ENCODE peak calls at places on chromosomes 4 and X, in four cellular contexts. Z is left ventricle myocardium inferior, M is psoas muscle, G is A549. Q is an unnamed sample.

GRCh38 chr4:33482773-33483172 is 2761.5 kb downstream of the ARAP2 start:
- DNase-seq in M (no peak), G (no peak), Z (no peak), Q (peak; percentile 90)

GRCh38 chr4:165872443-165873297 is at the start of gene TLL1:
- DNase-seq in G (no peak), M (no peak), Z (no peak), Q (no peak)

GRCh38 chr4:61385302-61385701 is 185.2 kb downstream of the ADGRL3 start:
- DNase-seq in Z (no peak), M (no peak), G (no peak), Q (no peak)

GRCh38 chrX:39633293-39633692 is 464.5 kb downstream of the BCOR start:
- DNase-seq in G (no peak), Z (no peak), M (no peak), Q (no peak)

GRCh38 chr4:88765729-88766128 is 68.1 kb upstream of the NAP1L5 start:
- DNase-seq in Z (peak; percentile 53), M (peak; percentile 90), G (peak; percentile 23), Q (peak; percentile 22)

GRCh38 chr4:80610199-80610598 is 274.7 kb downstream of the CFAP299 start:
- DNase-seq in Z (no peak), G (no peak), M (no peak), Q (no peak)

GRCh38 chr4:11765849-11766453 is 337.3 kb upstream of the HS3ST1 start:
- DNase-seq in G (peak; percentile 37), M (no peak), Z (no peak), Q (peak; percentile 31)

GRCh38 chrX:130654409-130654970 is 248.5 kb downstream of the ENOX2 start:
- DNase-seq in Z (no peak), M (no peak), G (no peak), Q (no peak)

GRCh38 chr4:10018818-10019438 is 2.4 kb downstream of the SLC2A9 start:
- DNase-seq in M (peak; percentile 98), G (peak; percentile 79), Z (peak; percentile 99), Q (peak; percentile 84)

GRCh38 chr4:158099686-158100085 is 73.1 kb downstream of the GASK1B start:
- DNase-seq in Z (no peak), G (no peak), M (no peak), Q (no peak)

GRCh38 chr4:71830497-71831178 is 46.8 kb upstream of the GC start:
- DNase-seq in G (no peak), Z (no peak), M (no peak), Q (no peak)

GRCh38 chr4:102546635-102547034 is 45.5 kb downstream of the NFKB1 start:
- DNase-seq in M (no peak), Z (no peak), G (no peak), Q (no peak)

GRCh38 chrX:43003939-43004338 is 226.0 kb upstream of the PPP1R2C start:
- DNase-seq in M (no peak), Z (no peak), G (no peak), Q (no peak)

GRCh38 chr4:112448211-112448745 is 67.7 kb downstream of the NEUROG2 start:
- DNase-seq in G (no peak), M (no peak), Z (no peak), Q (no peak)

GRCh38 chrX:45986971-45987370 is 558.2 kb downstream of the ZNF674 start:
- DNase-seq in G (peak; percentile 18), Z (no peak), M (no peak), Q (no peak)

GRCh38 chr4:70705856-70706461 is 15.8 kb upstream of the RUFY3 start:
- DNase-seq in G (no peak), M (no peak), Z (no peak), Q (peak; percentile 55)

GRCh38 chrX:107747596-107748161 is 27.9 kb downstream of the TSC22D3 start:
- DNase-seq in G (no peak), Z (no peak), M (no peak), Q (no peak)

GRCh38 chr4:112492321-112492720 is 23.7 kb downstream of the NEUROG2 start:
- DNase-seq in Z (no peak), M (no peak), G (no peak), Q (no peak)

GRCh38 chr4:24419147-24420034 is 165.0 kb downstream of the DHX15 start:
- DNase-seq in M (peak; percentile 87), Z (peak; percentile 71), G (peak; percentile 64), Q (peak; percentile 52)

GRCh38 chr4:15479089-15479912 is 9.6 kb downstream of the CC2D2A start:
- DNase-seq in Z (no peak), G (peak; percentile 84), M (peak; percentile 58), Q (peak; percentile 78)

GRCh38 chr4:141652161-141652778 is 15.9 kb downstream of the IL15 start:
- DNase-seq in G (no peak), Z (no peak), M (no peak), Q (no peak)

GRCh38 chrX:93673869-93674271 is at the start of gene FAM133A:
- DNase-seq in Z (no peak), M (no peak), G (peak; percentile 10), Q (no peak)

GRCh38 chrX:79176028-79176427 is 31.5 kb downstream of the GPR174 start:
- DNase-seq in G (no peak), Z (no peak), M (no peak), Q (no peak)

DNA sequence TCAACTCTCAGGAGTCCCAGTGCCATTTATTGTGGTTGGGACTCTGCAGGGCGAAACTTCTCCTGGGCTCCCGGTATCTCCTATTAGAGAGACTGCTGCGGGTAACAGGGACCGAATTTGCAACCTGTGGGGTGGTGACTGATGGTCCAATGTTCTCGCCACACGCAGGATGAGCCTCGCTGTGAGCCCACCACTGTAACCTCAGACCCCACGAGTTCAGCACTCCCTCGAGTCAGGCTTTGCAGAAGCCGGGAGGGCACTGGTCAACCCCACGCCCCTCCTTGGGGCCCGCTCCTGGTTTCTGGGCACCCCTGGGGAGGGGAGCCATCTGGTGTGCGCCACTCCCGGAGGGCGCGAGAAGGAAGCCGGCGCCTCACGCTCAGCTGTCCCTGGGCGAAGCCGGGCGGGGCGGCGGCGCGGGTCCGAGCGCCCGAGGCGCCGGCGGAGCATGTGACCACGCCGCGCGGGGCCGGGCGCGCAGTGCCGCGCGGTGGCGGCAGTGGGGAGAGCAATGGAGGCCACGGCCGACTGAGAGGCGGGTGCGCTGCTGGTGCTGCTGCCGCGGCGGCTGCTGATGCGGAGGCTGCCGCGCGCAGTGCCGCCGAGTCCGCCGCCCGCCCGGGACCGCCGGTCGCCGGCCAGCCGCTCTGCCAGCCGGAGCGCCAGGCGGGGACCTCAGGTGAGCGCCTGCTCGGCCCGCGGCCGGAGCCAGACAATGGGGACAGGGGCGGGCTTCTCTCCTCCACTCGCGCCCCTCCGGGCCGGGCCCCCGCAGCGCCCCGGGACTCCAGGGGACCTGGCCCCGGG is 100.1 kb downstream of the CEP135 start:
- DNase-seq in G (peak; percentile 45), Z (peak; percentile 27), M (no peak), Q (no peak)
- H3K4me3 ChIP-seq in G (peak overlapping the region; percentile 80), Z (peak overlapping the region; percentile 67), M (peak overlapping the region; percentile 58), Q (peak overlapping the region; percentile 85)

DNA sequence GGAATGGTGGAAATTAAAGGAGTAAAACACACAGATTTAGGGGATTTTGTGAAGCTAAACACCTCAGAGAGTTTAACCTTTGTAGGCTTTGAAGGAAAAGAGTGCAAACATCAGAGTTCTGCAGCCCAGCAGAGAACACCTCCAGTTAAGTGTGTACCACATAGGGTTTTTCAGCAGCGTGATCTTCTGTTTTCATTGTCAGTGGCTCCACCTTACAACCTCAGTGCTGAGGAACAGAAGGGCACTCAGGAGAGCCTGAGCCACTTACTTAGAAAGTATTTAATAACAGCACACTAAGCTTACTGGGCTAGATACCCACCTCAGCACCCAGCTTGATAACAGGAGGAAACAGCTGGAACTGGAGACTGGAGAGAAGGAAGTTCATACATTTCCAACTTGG is 2.0 kb upstream of the FBXW7 start:
- DNase-seq in M (no peak), Z (no peak), G (no peak), Q (no peak)
- H3K4me3 ChIP-seq in M (no peak overlapping the region), Z (no peak overlapping the region), G (no peak overlapping the region), Q (no peak overlapping the region)

DNA sequence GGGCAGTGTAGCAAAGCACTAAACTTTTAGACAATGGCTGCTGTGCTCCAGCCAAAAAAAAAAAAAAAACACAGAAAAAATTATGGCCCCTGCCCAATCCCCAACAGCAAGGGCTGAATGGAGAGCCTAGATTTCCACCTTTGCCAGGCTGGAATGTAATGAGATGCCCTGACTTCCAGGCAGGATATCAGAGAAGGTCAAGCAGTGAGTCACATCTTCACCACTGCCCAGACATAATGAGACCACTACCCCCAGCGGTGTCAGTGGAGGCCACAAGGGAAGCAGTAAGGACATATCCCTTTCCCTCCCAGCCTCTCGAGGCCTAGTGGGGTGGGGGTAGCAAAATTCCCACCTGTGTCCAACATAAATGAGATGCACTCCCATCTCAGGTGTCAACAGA is 216.3 kb upstream of the LEF1 start:
- DNase-seq in Z (no peak), G (no peak), M (no peak), Q (no peak)
- H3K4me3 ChIP-seq in Z (no peak overlapping the region), G (no peak overlapping the region), M (no peak overlapping the region), Q (no peak overlapping the region)

GRCh38 chr4:146661368-146661767 is 22.7 kb downstream of the POU4F2 start:
- DNase-seq in Z (no peak), M (no peak), G (no peak), Q (no peak)
- H3K4me3 ChIP-seq in Z (no peak overlapping the region), M (no peak overlapping the region), G (no peak overlapping the region), Q (no peak overlapping the region)

DNA sequence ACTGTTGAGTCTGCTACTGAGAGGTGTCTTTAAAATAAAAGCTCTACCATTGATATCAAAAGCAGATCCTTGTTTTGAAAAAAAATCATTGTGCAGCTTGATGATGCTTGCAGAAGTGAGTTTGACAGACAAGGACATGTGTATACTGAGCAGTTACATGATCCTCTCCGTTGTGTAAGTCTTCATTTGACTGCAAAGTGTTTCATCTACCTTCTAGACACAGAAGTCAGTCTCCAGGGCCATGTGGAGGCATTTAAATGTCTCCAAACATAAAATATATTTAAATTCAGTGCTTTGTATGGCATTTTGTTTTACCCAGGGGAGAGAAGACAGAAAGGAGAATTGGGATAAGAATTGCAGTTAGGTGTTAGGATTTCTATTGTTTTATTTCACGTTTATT is 107.8 kb upstream of the MYOZ2 start:
- DNase-seq in M (no peak), G (no peak), Z (no peak), Q (no peak)
- H3K4me3 ChIP-seq in M (peak overlapping the region; percentile 77), G (peak overlapping the region; percentile 42), Z (peak overlapping the region; percentile 39), Q (no peak overlapping the region)

GRCh38 chrX:56764153-56764974 is 35.3 kb downstream of the NBDY start:
- DNase-seq in G (peak; percentile 73), Z (no peak), M (peak; percentile 90), Q (peak; percentile 75)
- H3K4me3 ChIP-seq in G (no peak overlapping the region), Z (no peak overlapping the region), M (peak overlapping the region; percentile 91), Q (no peak overlapping the region)

GRCh38 chr4:76606662-76607265 is 171.7 kb downstream of the SHROOM3 start:
- DNase-seq in G (no peak), M (no peak), Z (no peak), Q (no peak)

GRCh38 chr4:76607846-76608245 is 172.8 kb downstream of the SHROOM3 start:
- DNase-seq in G (no peak), M (no peak), Z (no peak), Q (no peak)

GRCh38 chr4:76610751-76611150 is 175.7 kb downstream of the SHROOM3 start:
- DNase-seq in M (no peak), G (no peak), Z (no peak), Q (no peak)

GRCh38 chr4:76605099-76605563 is 170.1 kb downstream of the SHROOM3 start:
- DNase-seq in G (no peak), Z (no peak), M (no peak), Q (no peak)

GRCh38 chr4:76607266-76607799 is 172.3 kb downstream of the SHROOM3 start:
- DNase-seq in G (no peak), M (no peak), Z (no peak), Q (no peak)
- H3K4me3 ChIP-seq in G (no peak overlapping the region), M (no peak overlapping the region), Z (no peak overlapping the region), Q (no peak overlapping the region)

GRCh38 chr4:84481879-84482245 is 17.2 kb downstream of the NKX6-1 start:
- DNase-seq in Z (no peak), M (no peak), G (no peak), Q (no peak)
- H3K4me3 ChIP-seq in Z (no peak overlapping the region), M (no peak overlapping the region), G (no peak overlapping the region), Q (no peak overlapping the region)